ENCODE peak calls at places on chromosomes 11 and 22, in ten cellular contexts. P, X, I, Z, A, E, F, G, W and K are unnamed samples.

GRCh38 chr11:83459802-83460201 is 173.6 kb upstream of the CCDC90B start:
- DNase-seq in X (no peak), F (no peak), Z (no peak), I (no peak), E (no peak), G (no peak), W (no peak), P (no peak), A (no peak), K (no peak)

GRCh38 chr11:86800076-86800955 is at the start of gene PRSS23:
- DNase-seq in P (no peak), E (no peak), Z (peak), A (peak), F (peak), G (peak), X (no peak), I (peak), W (no peak), K (peak)

GRCh38 chr11:102783720-102784119 is 3.3 kb upstream of the MMP10 start:
- DNase-seq in I (no peak), E (no peak), F (no peak), P (no peak), W (no peak), Z (no peak), G (no peak), A (no peak), X (no peak), K (no peak)

GRCh38 chr11:41872458-41872857 is 413.0 kb upstream of the LRRC4C start:
- DNase-seq in W (no peak), P (no peak), A (no peak), G (peak), Z (no peak), I (no peak), X (no peak), F (no peak), E (no peak), K (peak)

GRCh38 chr22:29480512-29481264 is 670 bp downstream of the NEFH start:
- DNase-seq in E (no peak), P (peak), W (peak), A (no peak), I (peak), X (no peak), F (peak), Z (no peak), G (peak), K (peak)

GRCh38 chr11:123474994-123475393 is 44.9 kb downstream of the GRAMD1B start:
- DNase-seq in I (no peak), Z (no peak), G (no peak), A (no peak), F (no peak), X (no peak), P (peak), W (no peak), E (peak), K (no peak)

GRCh38 chr11:108135845-108136599 is 14.7 kb downstream of the ACAT1 start:
- DNase-seq in E (peak), P (peak), W (no peak), X (no peak), I (no peak), Z (no peak), F (no peak), G (no peak), A (no peak), K (no peak)

GRCh38 chr11:112219476-112220232 is 6.6 kb upstream of the PTS start:
- DNase-seq in I (peak), Z (peak), G (peak), A (peak), F (peak), X (no peak), W (peak), E (peak), P (peak), K (peak)

GRCh38 chr11:44763111-44763820 is 36.5 kb downstream of the TSPAN18 start:
- DNase-seq in F (peak), A (peak), G (no peak), E (no peak), P (peak), Z (no peak), W (no peak), I (no peak), X (peak), K (no peak)

GRCh38 chr11:118853693-118854092 is 30.0 kb upstream of the CXCR5 start:
- DNase-seq in E (no peak), G (no peak), P (no peak), Z (no peak), I (no peak), W (no peak), X (no peak), F (no peak), A (no peak), K (no peak)

GRCh38 chr11:838441-839279 is 3.7 kb downstream of the POLR2L start:
- DNase-seq in G (no peak), E (no peak), W (no peak), P (no peak), X (no peak), I (no peak), A (no peak), F (no peak), Z (no peak), K (peak)

GRCh38 chr22:44647141-44647540 is 54.9 kb upstream of the PRR5 start:
- DNase-seq in P (no peak), A (no peak), Z (no peak), X (no peak), E (no peak), G (no peak), W (no peak), I (no peak), F (no peak), K (no peak)

GRCh38 chr22:46280063-46280817 is 12.4 kb downstream of the TTC38 start:
- DNase-seq in I (no peak), X (no peak), G (no peak), P (no peak), E (no peak), W (no peak), Z (no peak), F (no peak), A (no peak), K (peak)

GRCh38 chr11:132631956-132632355 is 900.3 kb downstream of the OPCML start:
- DNase-seq in W (no peak), F (no peak), E (no peak), X (no peak), I (no peak), Z (no peak), A (no peak), G (no peak), P (no peak), K (no peak)

GRCh38 chr11:19892876-19893275 is 180.2 kb downstream of the NAV2 start:
- DNase-seq in A (no peak), X (no peak), I (no peak), W (no peak), Z (no peak), E (no peak), P (no peak), G (no peak), F (no peak), K (no peak)

GRCh38 chr11:1744137-1744878 is 6.1 kb downstream of the IFITM10 start:
- DNase-seq in X (no peak), I (peak), A (no peak), Z (no peak), E (no peak), G (no peak), P (no peak), W (no peak), F (no peak), K (no peak)

GRCh38 chr11:59186130-59186594 is 14.2 kb downstream of the DTX4 start:
- DNase-seq in W (no peak), E (no peak), G (peak), Z (peak), X (no peak), P (no peak), F (no peak), I (peak), A (peak), K (peak)

GRCh38 chr11:60754887-60755286 is 1.8 kb upstream of the MS4A15 start:
- DNase-seq in W (no peak), E (no peak), X (no peak), I (no peak), P (no peak), F (no peak), Z (no peak), G (no peak), A (no peak), K (no peak)

GRCh38 chr11:111606986-111607385 is 4.7 kb downstream of the SIK2 start:
- DNase-seq in P (no peak), W (no peak), X (no peak), A (no peak), Z (no peak), G (no peak), E (no peak), F (no peak), I (no peak), K (no peak)